ENCODE peak calls at places on chromosome 21, in five cellular contexts. One of them, this sample, is unnamed.

GRCh38 chr21:30194701-30195299 is 21.1 kb downstream of the CLDN8 start:
- DNase-seq in NCI-H1105: peak; percentile 28
- DNase-seq in NCI-H146: peak; percentile 57
- DNase-seq in endothelial cell: peak; percentile 61
- DNase-seq in dorsolateral prefrontal cortex: no peak
- DNase-seq in this sample: no peak

GRCh38 chr21:25396135-25396711 is 211.1 kb downstream of the MRPL39 start:
- DNase-seq in NCI-H1105: no peak
- DNase-seq in NCI-H146: no peak
- DNase-seq in endothelial cell: no peak
- DNase-seq in dorsolateral prefrontal cortex: no peak
- DNase-seq in this sample: no peak

GRCh38 chr21:43921979-43922945 is 57.2 kb downstream of the AGPAT3 start:
- DNase-seq in NCI-H1105: no peak
- DNase-seq in NCI-H146: no peak
- DNase-seq in endothelial cell: no peak
- DNase-seq in dorsolateral prefrontal cortex: no peak
- DNase-seq in this sample: no peak

GRCh38 chr21:16789636-16790035 is 723.2 kb upstream of the CXADR start:
- DNase-seq in NCI-H1105: no peak
- DNase-seq in NCI-H146: no peak
- DNase-seq in endothelial cell: no peak
- DNase-seq in dorsolateral prefrontal cortex: no peak
- DNase-seq in this sample: no peak

GRCh38 chr21:45331521-45332257 is 44.0 kb upstream of the POFUT2 start:
- DNase-seq in NCI-H1105: no peak
- DNase-seq in NCI-H146: no peak
- DNase-seq in endothelial cell: no peak
- DNase-seq in dorsolateral prefrontal cortex: no peak
- DNase-seq in this sample: no peak

GRCh38 chr21:25999935-26000582 is 170.5 kb downstream of the APP start:
- DNase-seq in NCI-H1105: no peak
- DNase-seq in NCI-H146: no peak
- DNase-seq in endothelial cell: no peak
- DNase-seq in dorsolateral prefrontal cortex: no peak
- DNase-seq in this sample: no peak

GRCh38 chr21:41627428-41627827 is 119.5 kb upstream of the TMPRSS2 start:
- DNase-seq in NCI-H1105: no peak
- DNase-seq in NCI-H146: no peak
- DNase-seq in endothelial cell: no peak
- DNase-seq in dorsolateral prefrontal cortex: no peak
- DNase-seq in this sample: no peak

GRCh38 chr21:35244514-35244913 is 195.4 kb upstream of the RUNX1 start:
- DNase-seq in NCI-H1105: no peak
- DNase-seq in NCI-H146: no peak
- DNase-seq in endothelial cell: no peak
- DNase-seq in dorsolateral prefrontal cortex: no peak
- DNase-seq in this sample: no peak

GRCh38 chr21:27647401-27647800 is 680.5 kb upstream of the ADAMTS5 start:
- DNase-seq in NCI-H1105: no peak
- DNase-seq in NCI-H146: no peak
- DNase-seq in endothelial cell: no peak
- DNase-seq in dorsolateral prefrontal cortex: no peak
- DNase-seq in this sample: no peak

GRCh38 chr21:45981641-45982255 is at the start of gene COL6A1:
- DNase-seq in NCI-H1105: peak; percentile 64
- DNase-seq in NCI-H146: no peak
- DNase-seq in endothelial cell: peak; percentile 59
- DNase-seq in dorsolateral prefrontal cortex: no peak
- DNase-seq in this sample: no peak

GRCh38 chr21:41932576-41933258 is 21.1 kb downstream of the C2CD2 start:
- DNase-seq in NCI-H1105: no peak
- DNase-seq in NCI-H146: no peak
- DNase-seq in endothelial cell: no peak
- DNase-seq in dorsolateral prefrontal cortex: no peak
- DNase-seq in this sample: no peak

GRCh38 chr21:45306832-45307571 is 19.3 kb upstream of the POFUT2 start:
- DNase-seq in NCI-H1105: no peak
- DNase-seq in NCI-H146: peak; percentile 15
- DNase-seq in endothelial cell: no peak
- DNase-seq in dorsolateral prefrontal cortex: peak; percentile 92
- DNase-seq in this sample: no peak

GRCh38 chr21:35461700-35462099 is 412.6 kb upstream of the RUNX1 start:
- DNase-seq in NCI-H1105: no peak
- DNase-seq in NCI-H146: no peak
- DNase-seq in endothelial cell: no peak
- DNase-seq in dorsolateral prefrontal cortex: no peak
- DNase-seq in this sample: no peak

GRCh38 chr21:42421018-42421793 is 17.5 kb downstream of the UBASH3A start:
- DNase-seq in NCI-H1105: no peak
- DNase-seq in NCI-H146: no peak
- DNase-seq in endothelial cell: no peak
- DNase-seq in dorsolateral prefrontal cortex: no peak
- DNase-seq in this sample: no peak

This sample was measured in Panc1.